ENCODE peak calls at places on chromosomes 11 and 22, in seven cellular contexts. O is transverse colon, I is K562, E is stomach, Z is A549, A is tibial nerve, F is suprapubic skin. G is an unnamed sample.

GRCh38 chr11:119460582-119460981 is 37.6 kb upstream of the THY1 start:
- DNase-seq in O (no peak), I (no peak), E (no peak), Z (no peak), A (no peak), F (no peak), G (no peak)

GRCh38 chr22:31604746-31605705 is 57.0 kb downstream of the PISD start:
- DNase-seq in O (no peak), I (no peak), E (no peak), Z (no peak), A (no peak), F (peak; percentile 29), G (no peak)

GRCh38 chr22:39814899-39815298 is 78.7 kb downstream of the ENTHD1 start:
- DNase-seq in O (no peak), I (no peak), E (no peak), Z (no peak), A (no peak), F (no peak), G (no peak)

GRCh38 chr11:94574193-94574961 is 7.2 kb downstream of the PIWIL4 start:
- DNase-seq in O (no peak), I (no peak), E (no peak), Z (no peak), A (no peak), F (peak; percentile 64), G (peak; percentile 54)

GRCh38 chr11:8355418-8355742 is 91.7 kb upstream of the LMO1 start:
- DNase-seq in O (no peak), I (no peak), E (no peak), Z (no peak), A (no peak), F (no peak), G (peak; percentile 31)

GRCh38 chr11:76030286-76030685 is 176.0 kb downstream of the WNT11 start:
- DNase-seq in O (no peak), I (no peak), E (no peak), Z (peak; percentile 28), A (no peak), F (no peak), G (no peak)

GRCh38 chr11:8905528-8906165 is 5.3 kb upstream of the AKIP1 start:
- DNase-seq in O (no peak), I (no peak), E (no peak), Z (peak; percentile 25), A (no peak), F (no peak), G (no peak)

GRCh38 chr22:40426671-40427070 is 56.3 kb downstream of the SGSM3 start:
- DNase-seq in O (no peak), I (no peak), E (no peak), Z (no peak), A (no peak), F (no peak), G (no peak)

GRCh38 chr11:75896843-75897419 is 81.9 kb downstream of the UVRAG start:
- DNase-seq in O (no peak), I (peak; percentile 26), E (no peak), Z (peak; percentile 25), A (no peak), F (no peak), G (no peak)

GRCh38 chr22:32355760-32356159 is 1.9 kb upstream of the RFPL3 start:
- DNase-seq in O (no peak), I (no peak), E (no peak), Z (no peak), A (no peak), F (no peak), G (no peak)

GRCh38 chr22:28582806-28583205 is 96.8 kb downstream of the TTC28 start:
- DNase-seq in O (no peak), I (no peak), E (no peak), Z (no peak), A (no peak), F (no peak), G (no peak)

GRCh38 chr11:3060436-3061025 is 3.3 kb upstream of the CARS1 start:
- DNase-seq in O (no peak), I (no peak), E (no peak), Z (no peak), A (no peak), F (no peak), G (no peak)

GRCh38 chr11:3055881-3056280 is 1.3 kb downstream of the CARS1 start:
- DNase-seq in O (peak; percentile 36), I (peak; percentile 1), E (no peak), Z (no peak), A (no peak), F (peak; percentile 68), G (no peak)

GRCh38 chr11:3058753-3059664 is 1.8 kb upstream of the CARS1 start:
- DNase-seq in O (no peak), I (peak; percentile 70), E (no peak), Z (no peak), A (no peak), F (no peak), G (no peak)

GRCh38 chr11:3056296-3057068 is 741 bp downstream of the CARS1 start:
- DNase-seq in O (peak; percentile 37), I (peak; percentile 48), E (peak; percentile 54), Z (no peak), A (no peak), F (no peak), G (no peak)

GRCh38 chr11:3057069-3057963 is at the start of gene CARS1:
- DNase-seq in O (peak; percentile 97), I (peak; percentile 93), E (peak; percentile 96), Z (peak; percentile 92), A (peak; percentile 91), F (peak; percentile 98), G (peak; percentile 93)
- TF ChIP-seq POLR2A in O (peak; percentile 73), I (peak; percentile 81), E (no peak), Z (peak; percentile 53), A (peak; percentile 43), F (no peak), G (peak; percentile 43)

GRCh38 chr11:125594958-125595357 is 2.3 kb downstream of the STT3A start:
- DNase-seq in O (no peak), I (no peak), E (no peak), Z (no peak), A (no peak), F (no peak), G (no peak)

GRCh38 chr11:125593113-125593761 is 585 bp downstream of the STT3A start:
- DNase-seq in O (peak; percentile 22), I (peak; percentile 64), E (no peak), Z (peak; percentile 29), A (no peak), F (no peak), G (no peak)

GRCh38 chr11:125591659-125592304 is 870 bp upstream of the STT3A start:
- DNase-seq in O (peak; percentile 37), I (peak; percentile 42), E (peak; percentile 37), Z (peak; percentile 10), A (peak; percentile 22), F (peak; percentile 70), G (peak; percentile 63)

GRCh38 chr11:125588505-125588904 is 4.1 kb upstream of the STT3A start:
- DNase-seq in O (no peak), I (peak; percentile 36), E (no peak), Z (no peak), A (no peak), F (no peak), G (no peak)

DNA sequence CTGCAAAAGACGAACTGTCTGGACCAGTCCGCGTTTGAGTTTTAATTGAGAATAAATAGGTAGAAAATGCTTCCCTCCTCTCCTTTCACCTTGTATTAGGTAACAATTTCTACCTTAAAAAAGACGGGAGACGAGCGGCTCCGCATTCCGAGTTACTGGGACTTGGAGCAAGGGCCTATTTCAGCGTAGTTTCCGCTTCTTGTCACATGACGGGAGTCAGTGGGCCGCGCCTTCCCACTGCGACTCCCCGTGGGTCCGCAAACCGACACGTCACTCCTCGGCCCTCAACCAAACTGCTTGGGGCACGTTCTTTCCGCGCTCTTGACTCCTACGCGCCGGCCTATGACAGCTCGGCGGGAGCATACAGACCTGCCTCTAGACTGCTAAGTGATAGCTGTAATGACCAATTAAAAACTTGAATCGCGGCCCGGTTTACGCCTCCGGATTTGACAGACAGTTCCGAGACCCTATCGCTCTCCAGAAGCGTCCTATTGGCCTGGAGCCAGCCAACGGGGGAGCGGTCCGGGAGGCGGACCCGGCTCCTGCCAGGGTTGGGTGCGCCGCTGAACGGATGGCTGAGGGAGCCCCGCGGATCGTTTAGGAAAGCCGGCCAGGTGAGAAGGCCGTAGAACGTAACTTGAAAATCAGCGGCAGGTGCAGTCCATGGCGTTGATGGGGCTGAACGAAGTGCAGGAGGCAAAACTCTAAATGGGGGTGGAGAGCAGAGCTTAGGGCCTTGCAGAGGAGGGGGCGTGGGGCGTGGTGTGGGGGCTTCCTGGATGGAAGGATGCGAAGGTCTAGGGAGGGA is at the start of gene STT3A:
- DNase-seq in O (peak; percentile 99), I (peak; percentile 96), E (peak; percentile 99), Z (peak; percentile 88), A (peak; percentile 99), F (peak; percentile 100), G (peak; percentile 100)
- TF ChIP-seq EP300 in O (no peak), I (peak; percentile 49), E (no peak), Z (no peak), A (peak; percentile 91), F (no peak), G (peak; percentile 55)

GRCh38 chr22:36406721-36407120 is 19.0 kb upstream of the MYH9 start:
- DNase-seq in O (no peak), I (no peak), E (no peak), Z (no peak), A (no peak), F (no peak), G (no peak)

GRCh38 chr22:36406139-36406538 is 18.4 kb upstream of the MYH9 start:
- DNase-seq in O (no peak), I (no peak), E (no peak), Z (no peak), A (no peak), F (no peak), G (no peak)

GRCh38 chr22:36405221-36405631 is 17.5 kb upstream of the MYH9 start:
- DNase-seq in O (no peak), I (no peak), E (no peak), Z (no peak), A (no peak), F (no peak), G (no peak)

GRCh38 chr22:36405671-36406070 is 17.9 kb upstream of the MYH9 start:
- DNase-seq in O (peak; percentile 56), I (no peak), E (peak; percentile 36), Z (no peak), A (no peak), F (no peak), G (no peak)

DNA sequence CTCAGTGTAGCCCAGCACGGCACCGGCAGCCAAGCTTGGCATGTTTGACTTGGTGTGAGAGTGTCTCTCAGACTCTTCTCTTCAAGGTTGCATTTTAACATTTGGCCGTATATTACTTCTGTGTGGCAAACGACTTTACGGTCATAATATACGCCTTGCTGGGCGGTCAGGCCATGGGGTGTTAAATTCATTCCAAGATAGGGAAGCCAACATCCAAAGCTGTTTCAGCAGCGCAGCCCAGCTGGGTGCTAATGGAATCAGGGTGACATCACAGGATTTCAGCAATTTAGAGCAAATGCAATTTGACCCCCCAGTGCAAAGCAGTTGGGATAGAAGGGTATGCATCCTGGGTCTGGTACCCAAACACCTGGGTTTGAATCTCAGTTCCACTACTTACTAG is 16.7 kb upstream of the MYH9 start:
- DNase-seq in O (no peak), I (no peak), E (no peak), Z (no peak), A (no peak), F (no peak), G (no peak)
- H3K27ac ChIP-seq in O (no peak overlapping the region), I (no peak overlapping the region), E (no peak overlapping the region), Z (no peak overlapping the region), A (no peak overlapping the region), F (no peak overlapping the region), G (no peak overlapping the region)

DNA sequence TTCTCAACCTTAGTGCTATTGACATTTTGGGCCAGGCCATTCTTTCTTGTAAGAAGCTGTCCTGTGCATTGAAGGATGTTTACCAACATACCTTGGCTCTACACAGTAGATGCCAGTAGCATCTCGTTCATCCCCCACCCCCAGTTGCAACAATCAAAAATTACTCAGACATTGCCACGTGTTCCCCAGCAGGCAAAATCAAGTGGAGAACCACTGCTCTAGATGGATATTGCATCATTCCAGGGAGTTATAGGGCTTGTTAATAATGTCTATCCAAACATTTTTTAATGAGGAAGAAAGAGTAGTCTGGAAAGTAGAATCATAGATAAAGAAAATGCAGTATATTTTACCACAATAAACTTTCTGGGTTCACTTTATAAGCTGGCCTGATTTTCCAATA is 64.1 kb downstream of the PRMT3 start:
- DNase-seq in O (no peak), I (no peak), E (no peak), Z (no peak), A (no peak), F (no peak), G (no peak)
- TF ChIP-seq POLR2A in O (no peak), I (no peak), E (no peak), Z (no peak), A (no peak), F (no peak), G (no peak)